ENCODE peak calls at places on chromosomes 13 and 19, in eight cellular contexts. T is stimulated activated CD4-positive, alpha-beta T cell treated with anti-CD3 and anti-CD28 coated beads, Interleukin-2, amount 100 ng/mL, for 48 hours; A is effector memory CD4-positive, alpha-beta T cell; M is stimulated activated CD8-positive, alpha-beta memory T cell treated with anti-CD3 and anti-CD28 coated beads, Interleukin-15, amount 100 ng/mL, for 4 hours; C is RKO; Y is activated T-cell treated with anti-CD3 and anti-CD28 coated beads for 1 hour; Z is activated CD4-positive, alpha-beta T cell treated with anti-CD3 and anti-CD28 coated beads, Interleukin-2, amount 50 U/mL, for 24 hours; X is PC-9. N is an unnamed sample.

GRCh38 chr13:99371956-99372355 is 64.8 kb upstream of the GPR183 start:
- DNase-seq in T (no peak), M (no peak), X (no peak), C (no peak), Z (no peak), Y (no peak), A (peak), N (no peak)

GRCh38 chr13:52652170-52652979 is at the start of gene SUGT1:
- DNase-seq in Z (peak), M (peak), Y (peak), T (peak), X (peak), A (peak), C (peak), N (peak)

GRCh38 chr19:35977446-35978222 is 17.4 kb upstream of the SDHAF1 start:
- DNase-seq in M (no peak), Z (no peak), C (no peak), T (peak), Y (no peak), A (no peak), X (no peak), N (peak)

GRCh38 chr13:50644081-50644871 is 199.2 kb downstream of the DLEU7 start:
- DNase-seq in M (no peak), Z (no peak), C (no peak), X (peak), Y (no peak), A (no peak), T (no peak), N (no peak)

GRCh38 chr13:44519642-44520041 is 56.5 kb downstream of the TSC22D1 start:
- DNase-seq in Z (no peak), C (no peak), T (no peak), Y (no peak), A (no peak), M (no peak), X (no peak), N (no peak)

GRCh38 chr13:46542833-46543232 is 10.1 kb upstream of the LRCH1 start:
- DNase-seq in A (no peak), Z (no peak), Y (no peak), T (no peak), C (no peak), X (no peak), M (no peak), N (no peak)

GRCh38 chr19:28437390-28438346 is 775.3 kb downstream of the UQCRFS1 start:
- DNase-seq in M (no peak), T (no peak), A (no peak), C (no peak), X (no peak), Y (no peak), Z (no peak), N (no peak)

GRCh38 chr13:105948143-105948542 is 587.3 kb downstream of the EFNB2 start:
- DNase-seq in C (no peak), Y (no peak), Z (no peak), M (no peak), T (no peak), A (no peak), X (no peak), N (no peak)

GRCh38 chr19:4077800-4078683 is 11.3 kb upstream of the ZBTB7A start:
- DNase-seq in X (no peak), A (no peak), T (no peak), Z (no peak), M (peak), Y (peak), C (no peak), N (no peak)

GRCh38 chr13:50911051-50911690 is 1.6 kb downstream of the RNASEH2B start:
- DNase-seq in X (no peak), C (peak), Y (no peak), M (no peak), Z (no peak), A (no peak), T (no peak), N (no peak)

GRCh38 chr13:110014719-110015118 is 228.3 kb upstream of the IRS2 start:
- DNase-seq in M (no peak), Y (no peak), T (no peak), A (no peak), X (no peak), Z (no peak), C (no peak), N (no peak)

GRCh38 chr19:45528149-45528743 is 21.0 kb downstream of the VASP start:
- DNase-seq in T (no peak), C (peak), X (peak), Y (no peak), Z (no peak), A (no peak), M (no peak), N (no peak)

GRCh38 chr19:56660381-56661105 is 11.0 kb downstream of the ZNF835 start:
- DNase-seq in T (no peak), Z (no peak), A (no peak), C (no peak), X (no peak), Y (no peak), M (no peak), N (no peak)

GRCh38 chr19:5949792-5950305 is 28.1 kb downstream of the RANBP3 start:
- DNase-seq in Z (peak), T (peak), X (no peak), Y (peak), M (no peak), C (no peak), A (no peak), N (no peak)

GRCh38 chr13:99356216-99357089 is 49.3 kb upstream of the GPR183 start:
- DNase-seq in T (no peak), C (no peak), X (no peak), Y (no peak), M (no peak), Z (peak), A (peak), N (no peak)

GRCh38 chr13:45367995-45368394 is 27.0 kb upstream of the TPT1 start:
- DNase-seq in C (no peak), T (no peak), A (no peak), X (no peak), Z (no peak), Y (no peak), M (no peak), N (no peak)

GRCh38 chr19:32363175-32363574 is 17.8 kb downstream of the ZNF507 start:
- DNase-seq in C (no peak), M (no peak), A (no peak), X (peak), T (no peak), Y (no peak), Z (no peak), N (peak)